ENCODE peak calls at places on chromosome 6, in ten cellular contexts. L is M059J; K is activated CD8-positive, alpha-beta memory T cell treated with anti-CD3 and anti-CD28 coated beads for 1 hour; R is omental fat pad; V is GM20000; W is cardiac muscle cell; T is stimulated activated CD4-positive, alpha-beta T cell treated with anti-CD3 and anti-CD28 coated beads, Interleukin-1b, Interleukin-23, amount 100 ng/mL, for 4 hours; P is activated naive CD4-positive, alpha-beta T cell treated with anti-CD3 and anti-CD28 coated beads, Interleukin-2, amount 50 U/mL, for 72 hours; M is T1000; Z is activated CD4-positive, alpha-beta T cell treated with anti-CD3 and anti-CD28 coated beads, Interleukin-2, amount 50 U/mL, for 24 hours. O is an unnamed sample.

GRCh38 chr6:41097467-41098090 is 24.8 kb downstream of the NFYA start:
- DNase-seq in Z (no peak), T (no peak), W (peak), P (no peak), L (peak), M (no peak), K (no peak), V (no peak), R (no peak), O (peak)

GRCh38 chr6:28537509-28538140 is 11.9 kb downstream of the GPX5 start:
- DNase-seq in T (no peak), L (peak), R (no peak), M (no peak), Z (no peak), P (peak), K (no peak), V (no peak), W (no peak), O (peak)

GRCh38 chr6:142075516-142076101 is 57.1 kb upstream of the GJE1 start:
- DNase-seq in T (no peak), R (no peak), P (no peak), Z (no peak), K (no peak), L (no peak), M (no peak), V (no peak), W (no peak), O (no peak)

GRCh38 chr6:25399885-25400284 is 120.7 kb downstream of the CARMIL1 start:
- DNase-seq in Z (no peak), P (no peak), R (no peak), T (no peak), K (no peak), L (no peak), V (no peak), M (no peak), W (no peak), O (no peak)

GRCh38 chr6:84877515-84878210 is 113.3 kb upstream of the TBX18 start:
- DNase-seq in P (no peak), V (no peak), Z (no peak), L (no peak), T (no peak), W (no peak), M (no peak), K (no peak), R (no peak), O (no peak)

GRCh38 chr6:149266659-149267058 is 50.9 kb upstream of the TAB2 start:
- DNase-seq in L (no peak), V (peak), R (no peak), T (no peak), W (no peak), Z (no peak), P (no peak), K (no peak), M (no peak), O (no peak)

GRCh38 chr6:35146453-35146852 is 5.3 kb upstream of the TCP11 start:
- DNase-seq in M (peak), L (peak), V (peak), T (no peak), P (peak), Z (no peak), W (peak), K (no peak), R (no peak), O (peak)

GRCh38 chr6:73610444-73611275 is 43.1 kb downstream of the SLC17A5 start:
- DNase-seq in P (no peak), W (peak), M (no peak), L (peak), Z (no peak), V (peak), T (no peak), K (no peak), R (no peak), O (peak)

GRCh38 chr6:105318660-105319059 is 84.2 kb downstream of the PREP start:
- DNase-seq in K (no peak), R (no peak), Z (no peak), W (peak), T (no peak), V (no peak), P (no peak), L (peak), M (no peak), O (peak)

GRCh38 chr6:13447949-13448724 is 39.3 kb downstream of the GFOD1 start:
- DNase-seq in R (no peak), M (no peak), K (no peak), W (peak), P (no peak), T (no peak), L (no peak), Z (no peak), V (no peak), O (no peak)

GRCh38 chr6:87213364-87213763 is 58.0 kb downstream of the ZNF292 start:
- DNase-seq in R (no peak), V (no peak), W (no peak), Z (no peak), P (no peak), M (no peak), T (no peak), K (no peak), L (no peak), O (no peak)

GRCh38 chr6:20564269-20564668 is 30.0 kb downstream of the CDKAL1 start:
- DNase-seq in R (no peak), T (no peak), V (peak), W (peak), L (peak), P (no peak), Z (no peak), M (no peak), K (no peak), O (peak)

GRCh38 chr6:159875194-159875593 is 15.6 kb upstream of the MAS1 start:
- DNase-seq in W (no peak), V (no peak), P (no peak), K (no peak), L (no peak), M (no peak), R (no peak), Z (no peak), T (no peak), O (no peak)

GRCh38 chr6:3305216-3305565 is 46.4 kb downstream of the PSMG4 start:
- DNase-seq in T (no peak), P (no peak), W (no peak), K (no peak), L (no peak), M (no peak), Z (no peak), V (no peak), R (no peak), O (no peak)

GRCh38 chr6:41519305-41519747 is 26.9 kb upstream of the FOXP4 start:
- DNase-seq in W (no peak), L (no peak), P (no peak), M (no peak), K (no peak), R (no peak), Z (no peak), V (no peak), T (no peak), O (no peak)

GRCh38 chr6:80437186-80437585 is 330.7 kb downstream of the BCKDHB start:
- DNase-seq in M (no peak), R (no peak), L (no peak), W (no peak), V (no peak), P (no peak), Z (no peak), K (no peak), T (no peak), O (no peak)

GRCh38 chr6:3748726-3749389 is 2.7 kb downstream of the PXDC1 start:
- DNase-seq in M (no peak), V (no peak), P (no peak), T (no peak), Z (no peak), R (no peak), L (no peak), W (no peak), K (no peak), O (no peak)